ENCODE peak calls at places on chromosome 1, in eight cellular contexts. K is Calu3, W is NCI-H1417 treated with DMSO at 0.1 percent for 48 hours, J is stromal cell of bone marrow, S is iris pigment epithelial cell, Y is cardiac fibroblast, G is left cardiac atrium, D is mucosa of descending colon. A is an unnamed sample.

GRCh38 chr1:233240839-233241682 is 54.5 kb downstream of the PCNX2 start:
- DNase-seq in K (peak; percentile 54), W (no peak), J (peak; percentile 34), S (peak; percentile 61), Y (peak; percentile 62), G (peak; percentile 60), D (peak; percentile 79), A (peak; percentile 8)

GRCh38 chr1:30968220-30968971 is 59.8 kb upstream of the SDC3 start:
- DNase-seq in K (no peak), W (no peak), J (no peak), S (no peak), Y (no peak), G (no peak), D (no peak), A (no peak)

GRCh38 chr1:175402336-175402735 is 209.8 kb upstream of the KIAA0040 start:
- DNase-seq in K (no peak), W (no peak), J (no peak), S (no peak), Y (no peak), G (no peak), D (no peak), A (no peak)

GRCh38 chr1:163439506-163439905 is 117.8 kb downstream of the NUF2 start:
- DNase-seq in K (no peak), W (no peak), J (no peak), S (no peak), Y (no peak), G (no peak), D (no peak), A (no peak)

GRCh38 chr1:1359668-1360468 is 1.5 kb upstream of the MXRA8 start:
- DNase-seq in K (no peak), W (no peak), J (peak; percentile 75), S (no peak), Y (peak; percentile 34), G (no peak), D (no peak), A (peak; percentile 50)

GRCh38 chr1:109661391-109661790 is 5.5 kb downstream of the GSTM4 start:
- DNase-seq in K (no peak), W (no peak), J (no peak), S (no peak), Y (no peak), G (no peak), D (no peak), A (no peak)

GRCh38 chr1:239558559-239558958 is 172.2 kb downstream of the CHRM3 start:
- DNase-seq in K (no peak), W (no peak), J (no peak), S (no peak), Y (no peak), G (no peak), D (no peak), A (no peak)

GRCh38 chr1:29990304-29990703 is 733.1 kb downstream of the MATN1 start:
- DNase-seq in K (no peak), W (no peak), J (no peak), S (no peak), Y (no peak), G (no peak), D (no peak), A (no peak)

GRCh38 chr1:65939636-65940035 is 146.9 kb downstream of the PDE4B start:
- DNase-seq in K (no peak), W (no peak), J (no peak), S (no peak), Y (peak; percentile 30), G (no peak), D (no peak), A (no peak)

GRCh38 chr1:78348526-78349284 is 142.1 kb upstream of the PTGFR start:
- DNase-seq in K (no peak), W (no peak), J (no peak), S (peak; percentile 74), Y (peak; percentile 46), G (no peak), D (no peak), A (no peak)

GRCh38 chr1:245067257-245067656 is 87.5 kb upstream of the KIF26B start:
- DNase-seq in K (no peak), W (no peak), J (peak; percentile 13), S (peak; percentile 45), Y (peak; percentile 16), G (no peak), D (no peak), A (no peak)

GRCh38 chr1:93056214-93056613 is 22.9 kb upstream of the MTF2 start:
- DNase-seq in K (peak; percentile 21), W (no peak), J (peak; percentile 15), S (peak; percentile 32), Y (peak; percentile 55), G (no peak), D (peak; percentile 17), A (peak; percentile 29)

GRCh38 chr1:56508523-56508983 is 70.8 kb downstream of the PLPP3 start:
- DNase-seq in K (peak; percentile 48), W (no peak), J (peak; percentile 28), S (peak; percentile 56), Y (peak; percentile 47), G (peak; percentile 72), D (peak; percentile 81), A (peak; percentile 98)

GRCh38 chr1:156067262-156067661 is 6.3 kb downstream of the RAB25 start:
- DNase-seq in K (no peak), W (no peak), J (no peak), S (no peak), Y (no peak), G (no peak), D (no peak), A (no peak)

GRCh38 chr1:178101266-178101630 is 7.3 kb downstream of the RASAL2 start:
- DNase-seq in K (no peak), W (no peak), J (no peak), S (no peak), Y (peak; percentile 33), G (no peak), D (no peak), A (no peak)

GRCh38 chr1:185559151-185559550 is 175.0 kb upstream of the HMCN1 start:
- DNase-seq in K (no peak), W (no peak), J (no peak), S (no peak), Y (no peak), G (no peak), D (no peak), A (no peak)

GRCh38 chr1:15430787-15431570 is 7.3 kb upstream of the CTRC start:
- DNase-seq in K (peak; percentile 74), W (no peak), J (no peak), S (no peak), Y (peak; percentile 60), G (peak; percentile 65), D (peak; percentile 89), A (no peak)

GRCh38 chr1:163307479-163308171 is 14.1 kb upstream of the NUF2 start:
- DNase-seq in K (no peak), W (no peak), J (peak; percentile 40), S (peak; percentile 92), Y (peak; percentile 89), G (no peak), D (no peak), A (no peak)

GRCh38 chr1:206766251-206766856 is 4.2 kb upstream of the IL19 start:
- DNase-seq in K (peak; percentile 61), W (no peak), J (peak; percentile 89), S (peak; percentile 94), Y (peak; percentile 82), G (peak; percentile 43), D (peak; percentile 49), A (peak; percentile 52)

GRCh38 chr1:77540501-77541161 is 141.8 kb downstream of the ZZZ3 start:
- DNase-seq in K (no peak), W (no peak), J (no peak), S (peak; percentile 82), Y (peak; percentile 89), G (no peak), D (no peak), A (no peak)

GRCh38 chr1:44673675-44674112 is 587 bp downstream of the TMEM53 start:
- DNase-seq in K (no peak), W (no peak), J (no peak), S (no peak), Y (no peak), G (no peak), D (no peak), A (no peak)

GRCh38 chr1:241722984-241723383 is 70.9 kb downstream of the WDR64 start:
- DNase-seq in K (no peak), W (no peak), J (no peak), S (no peak), Y (no peak), G (no peak), D (no peak), A (no peak)

GRCh38 chr1:179169616-179170467 is 59.6 kb downstream of the ABL2 start:
- DNase-seq in K (no peak), W (no peak), J (peak; percentile 83), S (peak; percentile 90), Y (peak; percentile 86), G (no peak), D (no peak), A (no peak)

GRCh38 chr1:14113841-14114567 is 414.0 kb downstream of the PRDM2 start:
- DNase-seq in K (no peak), W (no peak), J (no peak), S (peak; percentile 31), Y (peak; percentile 5), G (peak; percentile 37), D (peak; percentile 33), A (no peak)

GRCh38 chr1:240765732-240766363 is 153.9 kb upstream of the GREM2 start:
- DNase-seq in K (peak; percentile 18), W (no peak), J (no peak), S (peak; percentile 88), Y (peak; percentile 70), G (no peak), D (no peak), A (no peak)

GRCh38 chr1:25477448-25478034 is 46.8 kb downstream of the MACO1 start:
- DNase-seq in K (no peak), W (no peak), J (no peak), S (peak; percentile 22), Y (no peak), G (no peak), D (no peak), A (no peak)

GRCh38 chr1:24745711-24746582 is 700 bp downstream of the CLIC4 start:
- DNase-seq in K (peak; percentile 21), W (no peak), J (no peak), S (peak; percentile 84), Y (peak; percentile 87), G (peak; percentile 62), D (peak; percentile 52), A (no peak)

GRCh38 chr1:29713857-29714256 is 477.5 kb downstream of the PTPRU start:
- DNase-seq in K (no peak), W (no peak), J (no peak), S (peak; percentile 50), Y (peak; percentile 37), G (no peak), D (no peak), A (no peak)

GRCh38 chr1:221439008-221439733 is 302.7 kb downstream of the DUSP10 start:
- DNase-seq in K (peak; percentile 61), W (no peak), J (no peak), S (peak; percentile 96), Y (peak; percentile 92), G (no peak), D (no peak), A (no peak)

GRCh38 chr1:241828576-241828975 is 19.4 kb upstream of the EXO1 start:
- DNase-seq in K (no peak), W (no peak), J (no peak), S (peak; percentile 43), Y (peak; percentile 48), G (no peak), D (no peak), A (no peak)

GRCh38 chr1:223704921-223705878 is 7.1 kb upstream of the CAPN2 start:
- DNase-seq in K (no peak), W (no peak), J (peak; percentile 53), S (no peak), Y (peak; percentile 53), G (no peak), D (no peak), A (no peak)

GRCh38 chr1:232416026-232416568 is 213.8 kb downstream of the SIPA1L2 start:
- DNase-seq in K (no peak), W (no peak), J (peak; percentile 31), S (no peak), Y (no peak), G (no peak), D (no peak), A (no peak)

GRCh38 chr1:210239295-210240155 is 6.9 kb downstream of the SERTAD4 start:
- DNase-seq in K (peak; percentile 36), W (no peak), J (peak; percentile 71), S (peak; percentile 84), Y (peak; percentile 90), G (no peak), D (no peak), A (peak; percentile 16)

GRCh38 chr1:27332536-27333281 is 9.1 kb upstream of the SYTL1 start:
- DNase-seq in K (peak; percentile 47), W (no peak), J (no peak), S (peak; percentile 26), Y (peak; percentile 45), G (peak; percentile 61), D (peak; percentile 48), A (no peak)